ENCODE peak calls at places on chromosomes 4 and X, in ten cellular contexts. One of them, this sample, is unnamed.

GRCh38 chr4:164252286-164252685 is 501.6 kb upstream of the SMIM31 start:
- DNase-seq in A172: peak
- DNase-seq in stimulated activated CD8-positive, alpha-beta memory T cell treated with anti-CD3 and anti-CD28 coated beads, Interleukin-4, amount 100 ng/mL, for 4 hours: no peak
- DNase-seq in activated naive CD4-positive, alpha-beta T cell treated with anti-CD3 and anti-CD28 coated beads, Interleukin-2, amount 10 ng/mL, durations not matched to agents 7 days and 5 days: no peak
- DNase-seq in body of pancreas: no peak
- DNase-seq in germinal center: no peak
- DNase-seq in NCI-H69: peak
- DNase-seq in ELR: peak
- DNase-seq in T-helper 1 cell: no peak
- DNase-seq in stimulated activated naive CD8-positive, alpha-beta T cell treated with anti-CD3 and anti-CD28 coated beads, Interleukin-15, amount 100 ng/mL, for 72 hours: no peak
- DNase-seq in this sample: no peak

GRCh38 chr4:163492951-163493504 is 1.5 kb upstream of the TMA16 start:
- DNase-seq in ELR: no peak
- DNase-seq in T-helper 1 cell: no peak
- DNase-seq in germinal center: peak
- DNase-seq in activated naive CD4-positive, alpha-beta T cell treated with anti-CD3 and anti-CD28 coated beads, Interleukin-2, amount 10 ng/mL, durations not matched to agents 7 days and 5 days: no peak
- DNase-seq in body of pancreas: no peak
- DNase-seq in stimulated activated CD8-positive, alpha-beta memory T cell treated with anti-CD3 and anti-CD28 coated beads, Interleukin-4, amount 100 ng/mL, for 4 hours: no peak
- DNase-seq in stimulated activated naive CD8-positive, alpha-beta T cell treated with anti-CD3 and anti-CD28 coated beads, Interleukin-15, amount 100 ng/mL, for 72 hours: no peak
- DNase-seq in NCI-H69: peak
- DNase-seq in A172: no peak
- DNase-seq in this sample: peak

GRCh38 chr4:168028568-168028967 is 63.8 kb upstream of the ANXA10 start:
- DNase-seq in stimulated activated naive CD8-positive, alpha-beta T cell treated with anti-CD3 and anti-CD28 coated beads, Interleukin-15, amount 100 ng/mL, for 72 hours: no peak
- DNase-seq in activated naive CD4-positive, alpha-beta T cell treated with anti-CD3 and anti-CD28 coated beads, Interleukin-2, amount 10 ng/mL, durations not matched to agents 7 days and 5 days: no peak
- DNase-seq in T-helper 1 cell: no peak
- DNase-seq in ELR: peak
- DNase-seq in NCI-H69: peak
- DNase-seq in body of pancreas: no peak
- DNase-seq in stimulated activated CD8-positive, alpha-beta memory T cell treated with anti-CD3 and anti-CD28 coated beads, Interleukin-4, amount 100 ng/mL, for 4 hours: no peak
- DNase-seq in germinal center: no peak
- DNase-seq in A172: peak
- DNase-seq in this sample: no peak

GRCh38 chrX:12767856-12768255 is 23.4 kb upstream of the PRPS2 start:
- DNase-seq in stimulated activated CD8-positive, alpha-beta memory T cell treated with anti-CD3 and anti-CD28 coated beads, Interleukin-4, amount 100 ng/mL, for 4 hours: no peak
- DNase-seq in ELR: no peak
- DNase-seq in A172: no peak
- DNase-seq in activated naive CD4-positive, alpha-beta T cell treated with anti-CD3 and anti-CD28 coated beads, Interleukin-2, amount 10 ng/mL, durations not matched to agents 7 days and 5 days: no peak
- DNase-seq in NCI-H69: peak
- DNase-seq in T-helper 1 cell: no peak
- DNase-seq in body of pancreas: no peak
- DNase-seq in germinal center: no peak
- DNase-seq in stimulated activated naive CD8-positive, alpha-beta T cell treated with anti-CD3 and anti-CD28 coated beads, Interleukin-15, amount 100 ng/mL, for 72 hours: no peak
- DNase-seq in this sample: no peak

GRCh38 chr4:84455697-84456096 is 43.4 kb downstream of the NKX6-1 start:
- DNase-seq in stimulated activated naive CD8-positive, alpha-beta T cell treated with anti-CD3 and anti-CD28 coated beads, Interleukin-15, amount 100 ng/mL, for 72 hours: no peak
- DNase-seq in A172: no peak
- DNase-seq in germinal center: no peak
- DNase-seq in activated naive CD4-positive, alpha-beta T cell treated with anti-CD3 and anti-CD28 coated beads, Interleukin-2, amount 10 ng/mL, durations not matched to agents 7 days and 5 days: no peak
- DNase-seq in body of pancreas: no peak
- DNase-seq in ELR: no peak
- DNase-seq in T-helper 1 cell: no peak
- DNase-seq in NCI-H69: no peak
- DNase-seq in stimulated activated CD8-positive, alpha-beta memory T cell treated with anti-CD3 and anti-CD28 coated beads, Interleukin-4, amount 100 ng/mL, for 4 hours: no peak
- DNase-seq in this sample: no peak

GRCh38 chr4:181643466-181643865 is 599.7 kb upstream of the TENM3 start:
- DNase-seq in body of pancreas: no peak
- DNase-seq in T-helper 1 cell: no peak
- DNase-seq in activated naive CD4-positive, alpha-beta T cell treated with anti-CD3 and anti-CD28 coated beads, Interleukin-2, amount 10 ng/mL, durations not matched to agents 7 days and 5 days: no peak
- DNase-seq in germinal center: no peak
- DNase-seq in A172: no peak
- DNase-seq in stimulated activated naive CD8-positive, alpha-beta T cell treated with anti-CD3 and anti-CD28 coated beads, Interleukin-15, amount 100 ng/mL, for 72 hours: no peak
- DNase-seq in NCI-H69: no peak
- DNase-seq in ELR: no peak
- DNase-seq in stimulated activated CD8-positive, alpha-beta memory T cell treated with anti-CD3 and anti-CD28 coated beads, Interleukin-4, amount 100 ng/mL, for 4 hours: no peak
- DNase-seq in this sample: no peak

GRCh38 chr4:2648159-2648814 is 107.8 kb downstream of the TNIP2 start:
- DNase-seq in T-helper 1 cell: no peak
- DNase-seq in ELR: no peak
- DNase-seq in germinal center: no peak
- DNase-seq in body of pancreas: no peak
- DNase-seq in A172: no peak
- DNase-seq in stimulated activated naive CD8-positive, alpha-beta T cell treated with anti-CD3 and anti-CD28 coated beads, Interleukin-15, amount 100 ng/mL, for 72 hours: no peak
- DNase-seq in activated naive CD4-positive, alpha-beta T cell treated with anti-CD3 and anti-CD28 coated beads, Interleukin-2, amount 10 ng/mL, durations not matched to agents 7 days and 5 days: no peak
- DNase-seq in stimulated activated CD8-positive, alpha-beta memory T cell treated with anti-CD3 and anti-CD28 coated beads, Interleukin-4, amount 100 ng/mL, for 4 hours: no peak
- DNase-seq in NCI-H69: no peak
- DNase-seq in this sample: no peak

GRCh38 chr4:2837904-2838496 is 5.6 kb upstream of the ADD1 start:
- DNase-seq in stimulated activated naive CD8-positive, alpha-beta T cell treated with anti-CD3 and anti-CD28 coated beads, Interleukin-15, amount 100 ng/mL, for 72 hours: peak
- DNase-seq in body of pancreas: peak
- DNase-seq in NCI-H69: no peak
- DNase-seq in ELR: peak
- DNase-seq in stimulated activated CD8-positive, alpha-beta memory T cell treated with anti-CD3 and anti-CD28 coated beads, Interleukin-4, amount 100 ng/mL, for 4 hours: peak
- DNase-seq in T-helper 1 cell: peak
- DNase-seq in activated naive CD4-positive, alpha-beta T cell treated with anti-CD3 and anti-CD28 coated beads, Interleukin-2, amount 10 ng/mL, durations not matched to agents 7 days and 5 days: peak
- DNase-seq in germinal center: peak
- DNase-seq in A172: no peak
- DNase-seq in this sample: peak